ENCODE peak calls at places on chromosomes 3 and 15, in seven cellular contexts. U is left ventricle myocardium inferior, Q is thoracic aorta, H is brain microvascular endothelial cell, I is astrocyte, R is PC-3, E is HepG2. M is an unnamed sample.
A peak's percentile ranks its signal among the peaks of the same experiment; 100 is the strongest.

GRCh38 chr3:126714296-126714900 is 10.4 kb downstream of the CHCHD6 start:
- DNase-seq in R (no peak), I (no peak), E (no peak), H (no peak), Q (no peak), U (no peak), M (no peak)

GRCh38 chr3:168495251-168495650 is 399.5 kb upstream of the GOLIM4 start:
- DNase-seq in E (no peak), Q (no peak), U (no peak), R (peak; percentile 16), H (no peak), I (no peak), M (no peak)

GRCh38 chr3:48688032-48688736 is 2.5 kb upstream of the NCKIPSD start:
- DNase-seq in R (no peak), U (no peak), I (no peak), Q (no peak), H (no peak), E (no peak), M (no peak)

GRCh38 chr3:151562901-151563300 is 102.0 kb upstream of the IGSF10 start:
- DNase-seq in I (no peak), H (no peak), E (no peak), R (no peak), Q (no peak), U (no peak), M (no peak)

GRCh38 chr15:80386151-80386550 is 18.0 kb upstream of the ARNT2 start:
- DNase-seq in U (no peak), E (no peak), I (no peak), Q (no peak), H (no peak), R (no peak), M (no peak)

GRCh38 chr3:50408445-50408953 is 49.2 kb upstream of the TMEM115 start:
- DNase-seq in R (no peak), Q (no peak), I (no peak), U (no peak), H (no peak), E (no peak), M (no peak)

GRCh38 chr3:5232570-5232969 is 45.1 kb downstream of the EDEM1 start:
- DNase-seq in H (no peak), U (no peak), I (no peak), E (peak; percentile 10), R (no peak), Q (no peak), M (no peak)

GRCh38 chr3:43481325-43481860 is 140.4 kb downstream of the ANO10 start:
- DNase-seq in H (no peak), Q (no peak), I (no peak), U (no peak), R (no peak), E (no peak), M (no peak)

GRCh38 chr15:41474941-41475340 is 18.7 kb upstream of the ITPKA start:
- DNase-seq in Q (no peak), R (peak; percentile 75), U (no peak), H (no peak), I (no peak), E (no peak), M (no peak)

DNA sequence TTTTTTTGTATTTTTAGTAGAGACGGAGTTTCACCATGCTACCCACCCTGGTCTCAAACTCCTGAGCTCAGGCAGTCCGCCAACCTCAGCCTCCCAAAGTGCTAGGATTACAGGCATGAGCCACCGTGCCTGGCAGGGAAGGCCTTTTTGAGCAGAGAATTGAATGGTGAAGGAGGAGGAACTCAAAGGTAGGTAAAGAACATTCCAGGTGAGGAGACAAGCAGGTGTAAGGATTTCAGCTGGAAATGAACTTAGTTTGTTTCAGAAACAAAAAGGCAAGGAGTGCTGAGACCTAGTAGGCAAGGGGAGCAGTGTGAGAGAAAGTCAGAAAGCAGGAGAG is 2.5 kb downstream of the TICRR start:
- DNase-seq in I (no peak), R (no peak), H (no peak), U (no peak), E (no peak), Q (no peak), M (no peak)
- H3K36me3 ChIP-seq in I (no peaks in the 10 kb centered on the region), R (peaks cover 17% of the 10 kb centered on the region), H (no peaks in the 10 kb centered on the region), U (no peaks in the 10 kb centered on the region), E (peaks cover 18% of the 10 kb centered on the region), Q (no peaks in the 10 kb centered on the region), M (peaks cover 56% of the 10 kb centered on the region)

GRCh38 chr3:120743556-120744195 is 1.1 kb downstream of the GTF2E1 start:
- DNase-seq in E (no peak), I (no peak), H (no peak), Q (no peak), U (no peak), R (peak; percentile 7), M (peak; percentile 5)
- H3K4me3 ChIP-seq in E (peak overlapping the region; percentile 90), I (peak overlapping the region; percentile 97), H (peak overlapping the region; percentile 93), Q (peak overlapping the region; percentile 98), U (peak overlapping the region; percentile 85), R (peak overlapping the region; percentile 93), M (peak overlapping the region; percentile 95)

DNA sequence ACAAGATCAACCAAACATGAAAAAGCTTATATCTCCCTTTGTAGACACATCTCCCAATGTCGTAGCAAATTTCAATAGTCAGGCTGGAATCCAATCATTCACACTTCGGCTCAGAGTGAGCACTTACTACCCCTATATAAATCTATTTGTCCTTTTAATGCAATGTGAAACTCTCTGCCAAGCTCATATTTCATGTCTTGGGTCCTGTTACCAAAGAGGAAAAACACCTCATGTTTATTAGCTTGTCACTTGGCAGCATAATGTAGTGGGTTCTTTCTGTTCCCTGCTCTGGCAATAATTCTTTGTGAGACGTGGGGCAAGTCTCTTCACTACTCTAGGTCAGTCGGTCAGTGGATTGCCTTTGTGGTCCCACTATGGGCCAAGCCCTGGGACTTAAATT is 107.1 kb downstream of the SRGAP3 start:
- DNase-seq in I (peak; percentile 14), E (no peak), H (no peak), Q (no peak), R (peak; percentile 62), U (no peak), M (no peak)
- H3K36me3 ChIP-seq in I (no peaks in the 10 kb centered on the region), E (no peaks in the 10 kb centered on the region), H (no peaks in the 10 kb centered on the region), Q (no peaks in the 10 kb centered on the region), R (no peaks in the 10 kb centered on the region), U (no peaks in the 10 kb centered on the region), M (no peaks in the 10 kb centered on the region)

GRCh38 chr15:57751177-57751800 is 44.8 kb downstream of the POLR2M start:
- DNase-seq in U (no peak), H (peak; percentile 37), E (peak; percentile 3), Q (no peak), R (peak; percentile 41), I (peak; percentile 14), M (no peak)

GRCh38 chr15:57743424-57743823 is 36.9 kb downstream of the POLR2M start:
- DNase-seq in I (no peak), E (peak; percentile 4), R (peak; percentile 12), U (no peak), H (no peak), Q (no peak), M (no peak)

GRCh38 chr15:57741089-57741488 is 34.6 kb downstream of the POLR2M start:
- DNase-seq in Q (no peak), E (no peak), H (no peak), R (no peak), U (no peak), I (no peak), M (no peak)

GRCh38 chr15:57747206-57747605 is 40.7 kb downstream of the POLR2M start:
- DNase-seq in Q (no peak), I (no peak), U (no peak), E (no peak), H (no peak), R (no peak), M (no peak)

GRCh38 chr15:57746752-57747151 is 40.2 kb downstream of the POLR2M start:
- DNase-seq in Q (no peak), E (no peak), U (no peak), H (no peak), I (no peak), R (no peak), M (no peak)
- H3K4me3 ChIP-seq in Q (peak overlapping the region; percentile 52), E (peak overlapping the region; percentile 15), U (peak overlapping the region; percentile 29), H (no peak overlapping the region), I (no peak overlapping the region), R (no peak overlapping the region), M (no peak overlapping the region)

GRCh38 chr3:17166369-17166768 is 281.6 kb downstream of the PLCL2 start:
- DNase-seq in E (no peak), U (no peak), H (no peak), Q (no peak), I (no peak), R (no peak), M (no peak)
- H3K36me3 ChIP-seq in E (peaks cover 36% of the 10 kb centered on the region), U (peaks cover 54% of the 10 kb centered on the region), H (no peaks in the 10 kb centered on the region), Q (peaks cover 6% of the 10 kb centered on the region), I (no peaks in the 10 kb centered on the region), R (no peaks in the 10 kb centered on the region), M (no peaks in the 10 kb centered on the region)

M was measured in MG63.